ENCODE peak calls at places on chromosomes 5 and 9, in eight cellular contexts. P is brain microvascular endothelial cell, I is fibroblast of lung, M is heart right ventricle, Y is sigmoid colon, T is HFF-Myc, H is AG10803, D is GM12878. E is an unnamed sample.

GRCh38 chr5:102753889-102754498 is 1.1 kb upstream of the PAM start:
- DNase-seq in P (no peak), I (no peak), D (no peak), M (no peak), H (no peak), Y (no peak), T (no peak), E (no peak)

GRCh38 chr9:92770005-92770995 is 5.7 kb upstream of the BICD2 start:
- DNase-seq in I (no peak), D (no peak), P (no peak), Y (no peak), T (no peak), H (peak), M (no peak), E (no peak)

GRCh38 chr5:36751881-36752280 is 124.7 kb upstream of the NIPBL start:
- DNase-seq in Y (no peak), T (no peak), H (no peak), M (no peak), D (no peak), P (no peak), I (no peak), E (no peak)

GRCh38 chr9:70495514-70495913 is 81.1 kb upstream of the KLF9 start:
- DNase-seq in T (no peak), M (no peak), P (no peak), D (no peak), H (no peak), I (no peak), Y (no peak), E (no peak)

GRCh38 chr9:106878943-106879916 is 16.3 kb downstream of the ZNF462 start:
- DNase-seq in M (peak), P (peak), I (peak), D (no peak), H (peak), Y (peak), T (peak), E (peak)

GRCh38 chr5:74766348-74766886 is 500 bp downstream of the GFM2 start:
- DNase-seq in I (peak), P (no peak), T (no peak), Y (no peak), M (no peak), H (peak), D (no peak), E (peak)

GRCh38 chr5:91245871-91246270 is 137.2 kb downstream of the ARRDC3 start:
- DNase-seq in P (no peak), Y (no peak), I (peak), H (peak), T (no peak), D (no peak), M (no peak), E (peak)

GRCh38 chr5:92962752-92963151 is 618.3 kb downstream of the NR2F1-AS1 start:
- DNase-seq in I (no peak), Y (no peak), M (no peak), H (no peak), T (no peak), D (no peak), P (no peak), E (no peak)

GRCh38 chr9:35714579-35715252 is 17.3 kb downstream of the TLN1 start:
- DNase-seq in D (no peak), T (no peak), M (no peak), H (no peak), P (no peak), Y (peak), I (no peak), E (no peak)

GRCh38 chr5:27038476-27038875 is at the start of gene CDH9:
- DNase-seq in D (no peak), P (no peak), H (no peak), T (no peak), Y (no peak), M (no peak), I (no peak), E (no peak)

GRCh38 chr9:734831-735511 is 106.5 kb upstream of the DMRT1 start:
- DNase-seq in D (no peak), H (peak), T (peak), I (peak), Y (peak), P (peak), M (peak), E (peak)

GRCh38 chr5:176822426-176823075 is 12.2 kb downstream of the UNC5A start:
- DNase-seq in P (no peak), I (no peak), Y (no peak), M (no peak), H (no peak), T (no peak), D (no peak), E (no peak)

GRCh38 chr9:114000671-114001409 is 77.3 kb downstream of the AMBP start:
- DNase-seq in Y (peak), D (no peak), T (no peak), M (peak), I (no peak), P (no peak), H (peak), E (no peak)

GRCh38 chr5:142520885-142521284 is 165.0 kb downstream of the FGF1 start:
- DNase-seq in M (no peak), D (no peak), T (no peak), I (peak), P (no peak), Y (no peak), H (peak), E (peak)

GRCh38 chr9:2174321-2174720 is 159.2 kb downstream of the SMARCA2 start:
- DNase-seq in M (no peak), T (no peak), H (no peak), P (no peak), I (no peak), D (no peak), Y (no peak), E (no peak)

GRCh38 chr5:121377446-121377845 is 474.2 kb upstream of the FTMT start:
- DNase-seq in P (no peak), D (no peak), H (no peak), M (no peak), I (no peak), Y (no peak), T (no peak), E (no peak)

GRCh38 chr5:133474851-133475590 is 137.3 kb downstream of the FSTL4 start:
- DNase-seq in Y (no peak), T (no peak), P (no peak), M (no peak), I (no peak), D (no peak), H (no peak), E (no peak)

GRCh38 chr9:136255896-136256890 is 10.6 kb upstream of the QSOX2 start:
- DNase-seq in M (no peak), I (no peak), P (no peak), H (no peak), D (no peak), T (no peak), Y (no peak), E (no peak)

GRCh38 chr9:81848472-81848871 is 79.8 kb upstream of the SPATA31D4 start:
- DNase-seq in M (no peak), H (peak), T (no peak), D (no peak), Y (no peak), I (peak), P (no peak), E (peak)

GRCh38 chr9:36074870-36075532 is 38.3 kb downstream of the RECK start:
- DNase-seq in H (peak), Y (peak), T (peak), P (peak), D (no peak), M (peak), I (peak), E (peak)

GRCh38 chr9:129628709-129629108 is 2.7 kb downstream of the NTMT1 start:
- DNase-seq in M (no peak), D (no peak), T (no peak), H (no peak), I (no peak), P (no peak), Y (no peak), E (no peak)

GRCh38 chr5:58849995-58850667 is 267.3 kb downstream of the RAB3C start:
- DNase-seq in I (peak), M (no peak), H (peak), T (peak), D (no peak), Y (no peak), P (peak), E (peak)

GRCh38 chr5:33008751-33009418 is 297.8 kb downstream of the NPR3 start:
- DNase-seq in Y (no peak), D (no peak), P (no peak), T (no peak), H (no peak), M (no peak), I (no peak), E (no peak)

DNA sequence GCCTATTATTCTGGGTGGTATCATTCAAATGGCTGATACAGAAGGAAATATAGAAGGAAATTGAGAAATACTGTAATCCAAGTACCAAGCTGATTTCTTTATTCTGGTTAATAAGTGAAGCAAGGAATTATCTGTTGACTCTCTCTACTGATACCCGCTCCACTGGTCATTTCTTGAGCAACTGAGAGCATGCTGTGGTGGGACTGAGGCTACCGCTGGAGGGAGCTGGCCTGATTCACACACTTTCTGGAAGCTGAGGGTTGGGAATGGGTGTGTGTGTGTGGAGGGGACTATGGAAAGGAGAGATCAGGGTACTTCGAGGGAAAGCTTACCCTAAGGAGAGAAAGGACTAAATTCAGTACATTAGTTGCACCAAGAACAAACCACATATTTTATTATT is 104.1 kb downstream of the UGCG start:
- DNase-seq in I (no peak), P (no peak), D (no peak), M (no peak), T (no peak), H (no peak), Y (no peak), E (no peak)
- TF ChIP-seq CTCF in I (no peak), P (peak), D (no peak), M (no peak), T (peak), H (no peak), Y (no peak), E (no peak)

DNA sequence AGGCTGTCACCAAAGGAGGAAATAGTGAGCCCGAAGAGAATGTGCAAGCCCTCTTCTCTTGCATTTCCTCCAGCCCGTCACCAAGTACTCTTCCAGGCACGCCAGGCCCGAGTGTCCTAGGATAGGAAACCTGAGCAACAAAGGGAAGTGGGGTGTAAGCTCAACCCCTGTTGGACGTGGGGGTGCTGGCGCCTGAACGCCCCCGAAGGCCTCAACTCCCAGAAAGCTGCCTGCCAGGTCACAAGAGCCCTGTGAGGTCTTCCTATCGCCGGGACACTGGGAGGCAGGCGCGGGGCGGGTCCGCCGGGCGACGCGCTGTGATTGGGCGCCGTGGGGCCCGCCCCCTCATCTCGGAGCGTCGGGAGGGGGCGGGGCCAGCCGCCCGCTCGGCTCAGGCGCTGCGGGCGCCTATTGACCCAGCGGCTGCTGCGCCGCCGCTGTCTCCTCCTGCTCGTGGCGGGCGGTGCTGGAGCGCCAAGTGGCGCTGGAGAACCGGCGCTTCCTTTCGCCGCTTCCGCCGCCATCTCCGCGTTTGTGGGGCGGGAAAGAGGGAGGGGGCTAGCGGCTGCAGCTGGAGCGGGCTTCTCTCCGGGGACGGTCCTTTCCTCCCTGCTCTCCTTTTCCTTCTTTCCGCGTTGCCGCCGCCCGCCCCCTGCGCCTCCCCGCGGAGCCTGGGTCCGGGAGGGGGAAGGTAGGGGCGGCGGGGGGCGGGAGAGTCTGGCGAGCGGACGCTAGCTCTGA is 558 bp upstream of the MAN2A1 start:
- DNase-seq in I (peak), T (no peak), D (peak), P (peak), Y (peak), M (peak), H (peak), E (peak)
- TF ChIP-seq CTCF in I (no peak), T (no peak), D (peak), P (no peak), Y (no peak), M (no peak), H (no peak), E (no peak)

GRCh38 chr5:73499187-73499586 is 945 bp downstream of the BTF3 start:
- DNase-seq in I (no peak), Y (no peak), D (no peak), H (no peak), P (no peak), T (no peak), M (no peak), E (no peak)

GRCh38 chr5:73497537-73498056 is 645 bp upstream of the BTF3 start:
- DNase-seq in P (no peak), H (no peak), T (no peak), M (no peak), Y (no peak), I (no peak), D (no peak), E (no peak)

GRCh38 chr5:73499756-73500155 is 1.5 kb downstream of the BTF3 start:
- DNase-seq in T (no peak), Y (no peak), I (no peak), H (no peak), P (no peak), M (no peak), D (no peak), E (no peak)

GRCh38 chr5:73496984-73497457 is 1.2 kb upstream of the BTF3 start:
- DNase-seq in M (no peak), T (peak), P (peak), D (no peak), Y (no peak), I (peak), H (peak), E (peak)

DNA sequence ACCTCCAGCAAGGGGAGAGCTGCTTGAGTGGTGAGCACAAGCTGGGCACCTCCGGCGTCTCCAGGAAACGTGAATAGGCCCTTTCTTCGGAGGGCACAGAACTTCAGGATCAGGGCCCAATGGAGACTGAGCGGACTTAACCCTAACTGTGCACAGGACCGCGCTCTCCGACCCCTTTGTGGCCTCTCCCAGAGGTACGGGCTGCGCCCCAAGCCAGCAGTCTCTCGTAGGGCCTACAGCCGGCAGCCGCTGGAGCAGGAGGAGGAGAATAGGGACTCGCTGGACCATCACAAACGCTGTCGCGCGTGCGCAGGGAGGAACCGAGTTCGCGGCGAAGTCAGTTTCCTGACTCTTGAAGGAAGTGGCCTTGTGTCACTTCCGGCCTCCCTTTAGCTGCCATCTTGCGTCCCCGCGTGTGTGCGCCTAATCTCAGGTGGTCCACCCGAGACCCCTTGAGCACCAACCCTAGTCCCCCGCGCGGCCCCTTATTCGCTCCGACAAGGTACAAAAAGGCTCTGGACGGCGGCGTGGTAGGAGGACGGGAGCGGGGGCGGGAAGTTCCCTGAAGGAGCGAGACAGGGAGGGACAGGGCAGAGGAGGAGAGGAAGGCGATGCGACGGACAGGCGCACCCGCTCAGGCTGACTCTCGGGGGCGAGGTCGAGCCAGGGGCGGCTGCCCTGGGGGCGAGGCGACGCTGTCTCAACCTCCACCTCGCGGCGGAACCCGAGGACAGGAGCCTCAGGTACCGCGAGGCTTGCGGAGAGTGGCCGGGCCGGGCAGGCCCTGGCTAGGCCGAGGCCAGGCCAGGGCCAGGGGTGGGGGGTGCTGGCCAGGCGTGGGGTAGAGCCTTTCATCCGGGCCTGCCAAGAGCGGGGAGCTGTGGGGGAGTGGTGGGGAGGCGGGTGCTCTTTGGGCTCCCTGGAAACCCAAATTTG is at the start of gene BTF3:
- DNase-seq in M (peak), H (peak), Y (peak), P (peak), I (peak), T (peak), D (peak), E (peak)
- TF ChIP-seq CTCF in M (no peak), H (no peak), Y (no peak), P (no peak), I (no peak), T (no peak), D (no peak), E (no peak)

GRCh38 chr9:128420060-128420650 is 502 bp upstream of the CERCAM start:
- DNase-seq in H (peak), P (peak), M (peak), Y (peak), I (peak), D (no peak), T (no peak), E (peak)
- TF ChIP-seq CTCF in H (peak), P (peak), M (peak), Y (peak), I (peak), D (peak), T (peak), E (peak)

GRCh38 chr9:34591091-34591910 is 1.8 kb upstream of the CNTFR start:
- DNase-seq in I (peak), T (no peak), H (peak), P (peak), M (peak), Y (peak), D (no peak), E (peak)
- TF ChIP-seq CTCF in I (peak), T (peak), H (peak), P (peak), M (peak), Y (peak), D (peak), E (peak)

GRCh38 chr9:16039103-16039987 is 486.5 kb downstream of the CCDC171 start:
- DNase-seq in D (no peak), M (peak), P (peak), T (no peak), Y (peak), H (no peak), I (peak), E (no peak)
- TF ChIP-seq CTCF in D (peak), M (peak), P (peak), T (peak), Y (no peak), H (peak), I (no peak), E (peak)

GRCh38 chr5:72092074-72092473 is 15.2 kb upstream of the MAP1B start:
- DNase-seq in I (no peak), Y (no peak), P (no peak), M (no peak), T (no peak), H (no peak), D (no peak), E (no peak)
- TF ChIP-seq CTCF in I (no peak), Y (no peak), P (no peak), M (no peak), T (no peak), H (no peak), D (no peak), E (no peak)

GRCh38 chr5:169938439-169938838 is 41.9 kb downstream of the INSYN2B start:
- DNase-seq in D (no peak), I (no peak), P (no peak), T (no peak), Y (no peak), H (no peak), M (no peak), E (no peak)
- TF ChIP-seq CTCF in D (no peak), I (no peak), P (no peak), T (no peak), Y (no peak), H (no peak), M (no peak), E (no peak)

GRCh38 chr9:116717150-116717549 is 30.0 kb downstream of the TRIM32 start:
- DNase-seq in T (no peak), P (no peak), Y (no peak), M (peak), H (peak), I (no peak), D (no peak), E (no peak)

GRCh38 chr9:116716441-116716840 is 29.3 kb downstream of the TRIM32 start:
- DNase-seq in D (no peak), Y (no peak), P (no peak), M (no peak), I (no peak), T (no peak), H (peak), E (no peak)

GRCh38 chr9:116718111-116718510 is 31.0 kb downstream of the TRIM32 start:
- DNase-seq in T (no peak), H (no peak), I (no peak), M (no peak), Y (no peak), D (no peak), P (no peak), E (no peak)

GRCh38 chr9:116713266-116713665 is 26.2 kb downstream of the TRIM32 start:
- DNase-seq in M (no peak), H (no peak), D (no peak), I (no peak), T (no peak), P (no peak), Y (no peak), E (no peak)

GRCh38 chr9:116715751-116716150 is 28.6 kb downstream of the TRIM32 start:
- DNase-seq in I (no peak), H (no peak), M (no peak), P (no peak), Y (no peak), T (no peak), D (no peak), E (no peak)
- TF ChIP-seq CTCF in I (no peak), H (no peak), M (no peak), P (no peak), Y (no peak), T (no peak), D (no peak), E (no peak)

GRCh38 chr9:115169003-115169402 is 51.0 kb upstream of the TNC start:
- DNase-seq in P (no peak), H (no peak), I (no peak), Y (no peak), T (no peak), D (no peak), M (no peak), E (no peak)

GRCh38 chr9:115172105-115172504 is 54.1 kb upstream of the TNC start:
- DNase-seq in Y (no peak), I (no peak), H (no peak), T (no peak), M (no peak), D (no peak), P (no peak), E (no peak)

GRCh38 chr9:115165233-115165632 is 47.3 kb upstream of the TNC start:
- DNase-seq in T (no peak), M (no peak), P (no peak), I (no peak), D (no peak), H (no peak), Y (no peak), E (no peak)

GRCh38 chr9:115167175-115167574 is 49.2 kb upstream of the TNC start:
- DNase-seq in M (no peak), I (peak), H (peak), P (peak), Y (no peak), T (peak), D (no peak), E (peak)

DNA sequence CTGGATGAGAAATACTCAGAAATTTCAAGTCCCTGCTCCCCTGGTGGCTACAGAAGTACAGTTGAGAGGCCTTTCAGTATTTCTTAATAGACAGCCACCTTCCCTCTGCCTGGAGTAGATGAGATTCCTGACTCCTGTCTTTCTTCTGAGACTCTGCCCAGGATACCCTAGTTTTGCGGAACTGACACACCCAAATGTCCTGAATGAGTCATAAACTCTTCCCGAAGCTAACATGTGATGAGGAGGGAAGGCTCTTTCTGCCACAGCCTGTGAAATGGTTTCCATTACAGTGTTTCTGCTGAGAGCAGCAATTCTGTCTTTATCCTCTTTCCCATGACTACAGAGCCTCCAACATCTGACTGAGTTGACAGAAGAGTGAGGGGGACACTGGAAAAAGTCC is 52.7 kb upstream of the TNC start:
- DNase-seq in I (peak), M (no peak), P (peak), Y (no peak), H (peak), D (no peak), T (peak), E (peak)
- TF ChIP-seq CTCF in I (no peak), M (no peak), P (peak), Y (no peak), H (no peak), D (no peak), T (no peak), E (peak)